ENCODE peak calls at places on chromosomes 3 and 15, in nine cellular contexts. P, D, H, Q, S, X, U, E and L are unnamed samples.
A peak's percentile ranks its signal among the peaks of the same experiment; 100 is the strongest.

GRCh38 chr3:39671600-39671999 is 137.8 kb upstream of the MYRIP start:
- DNase-seq in S (no peak), H (no peak), U (no peak), Q (no peak), X (no peak), P (no peak), D (no peak), E (no peak), L (no peak)

GRCh38 chr3:83224101-83224868 is 1462.8 kb upstream of the GBE1 start:
- DNase-seq in D (no peak), E (peak; percentile 74), H (no peak), P (no peak), X (no peak), Q (no peak), U (no peak), S (no peak), L (no peak)

GRCh38 chr15:90550919-90551318 is 21.2 kb downstream of the CRTC3 start:
- DNase-seq in Q (no peak), S (no peak), H (no peak), X (no peak), P (no peak), D (no peak), U (no peak), E (no peak), L (no peak)

GRCh38 chr3:142087676-142088075 is 61.7 kb downstream of the TFDP2 start:
- DNase-seq in E (peak; percentile 54), Q (no peak), X (peak; percentile 15), H (no peak), D (no peak), P (no peak), U (no peak), S (no peak), L (no peak)

GRCh38 chr15:23532019-23532418 is 33.5 kb upstream of the MKRN3 start:
- DNase-seq in S (no peak), H (no peak), E (peak; percentile 39), U (no peak), X (no peak), P (no peak), Q (no peak), D (no peak), L (no peak)

GRCh38 chr15:81105521-81105920 is 28.5 kb upstream of the CFAP161 start:
- DNase-seq in P (no peak), S (no peak), E (no peak), U (no peak), X (no peak), H (no peak), D (no peak), Q (no peak), L (no peak)

GRCh38 chr3:94862703-94863102 is 799.8 kb downstream of the NSUN3 start:
- DNase-seq in X (peak; percentile 33), Q (no peak), P (no peak), S (no peak), D (no peak), U (no peak), H (no peak), E (peak; percentile 59), L (no peak)

GRCh38 chr3:29649815-29650547 is 369.1 kb downstream of the RBMS3 start:
- DNase-seq in X (peak; percentile 91), U (no peak), H (no peak), D (no peak), E (peak; percentile 59), S (peak; percentile 49), P (no peak), Q (no peak), L (no peak)

GRCh38 chr15:49045691-49046112 is 544 bp downstream of the SECISBP2L start:
- DNase-seq in E (peak; percentile 31), Q (peak; percentile 13), P (no peak), H (no peak), X (peak; percentile 59), U (no peak), D (no peak), S (no peak), L (no peak)
- H3K27ac ChIP-seq in E (no peak overlapping the region), Q (peak overlapping the region; percentile 62), P (peak overlapping the region; percentile 1), H (peak overlapping the region; percentile 80), X (peak overlapping the region; percentile 78), U (peak overlapping the region; percentile 74), D (peak overlapping the region; percentile 78), S (peak overlapping the region; percentile 92), L (peak overlapping the region; percentile 86)

DNA sequence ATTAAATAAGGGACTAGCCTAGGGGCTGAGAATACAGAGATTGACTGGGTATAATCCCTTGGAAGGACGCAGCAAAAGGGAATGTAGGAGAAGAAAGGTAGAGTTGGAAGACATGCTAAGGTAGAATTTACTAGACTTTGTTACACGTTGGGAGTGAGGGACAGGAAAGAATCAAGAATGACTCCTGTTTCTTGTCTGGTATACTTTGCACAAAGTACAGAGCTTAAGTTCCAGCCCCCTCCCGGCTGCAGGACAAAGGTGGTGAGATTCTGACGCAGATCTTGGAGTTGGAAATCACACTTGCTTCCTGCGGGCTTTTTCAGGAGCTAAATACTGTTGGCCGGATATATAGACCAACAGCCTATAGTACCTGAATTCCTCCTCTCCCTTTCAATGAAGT is 895 bp downstream of the HYKK start:
- DNase-seq in H (no peak), U (no peak), X (no peak), D (no peak), P (no peak), S (no peak), Q (no peak), E (no peak), L (no peak)
- H3K4me3 ChIP-seq in H (peak overlapping the region; percentile 83), U (peak overlapping the region; percentile 88), X (peak overlapping the region; percentile 92), D (peak overlapping the region; percentile 77), P (peak overlapping the region; percentile 56), S (peak overlapping the region; percentile 94), Q (peak overlapping the region; percentile 45), E (peak overlapping the region; percentile 76), L (peak overlapping the region; percentile 85)

DNA sequence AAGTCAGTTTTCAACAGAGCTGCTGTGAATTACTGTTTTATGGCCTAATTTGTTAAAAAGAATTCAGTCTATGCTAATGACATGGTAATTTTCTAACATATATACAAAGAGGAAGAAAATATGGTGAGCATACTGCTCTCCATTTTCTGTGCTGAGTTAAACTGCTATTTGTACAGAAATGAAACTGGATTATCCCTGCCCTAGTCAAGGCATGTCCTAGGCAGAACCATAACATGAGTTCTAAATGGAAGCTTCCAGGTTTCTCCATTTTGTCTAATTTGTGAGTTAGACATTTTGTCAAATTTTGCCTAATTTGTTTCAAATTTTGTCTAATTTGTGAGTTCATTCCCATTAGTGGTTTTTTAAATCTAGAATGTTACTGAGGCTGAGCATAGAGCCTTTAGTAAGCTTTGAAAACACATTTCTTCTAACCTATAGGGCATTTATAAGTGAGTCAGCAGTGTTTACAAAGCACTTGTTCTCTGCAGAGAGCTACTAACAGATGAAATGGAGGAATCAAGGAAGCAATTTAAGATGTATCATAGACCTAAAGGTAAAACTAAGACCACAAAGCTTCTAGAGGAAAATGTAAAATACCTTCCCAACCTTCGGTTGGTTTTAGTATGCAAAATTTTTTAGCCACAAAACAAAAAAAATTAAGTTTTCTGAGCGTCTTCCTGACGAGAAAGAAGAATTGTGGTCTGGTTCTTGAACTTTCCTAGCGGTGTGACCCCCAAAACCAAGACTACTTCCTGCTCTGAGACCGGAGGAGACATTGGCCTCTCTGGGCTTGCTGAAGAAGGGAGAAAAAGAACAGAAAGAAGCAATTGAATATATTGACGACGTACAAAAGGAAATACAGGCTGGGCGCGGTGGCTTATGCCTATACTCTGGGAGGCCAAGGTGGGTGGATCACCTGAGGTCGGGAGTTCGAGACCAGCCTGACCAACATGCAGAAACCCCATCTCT is 9.8 kb downstream of the P2RY14 start:
- DNase-seq in S (no peak), E (no peak), Q (peak; percentile 43), U (no peak), X (peak; percentile 33), H (peak; percentile 60), P (no peak), D (no peak), L (no peak)
- H3K4me1 ChIP-seq in S (peaks cover 7% of the 10 kb centered on the region), E (no peaks in the 10 kb centered on the region), Q (peaks cover 10% of the 10 kb centered on the region), U (no peaks in the 10 kb centered on the region), X (no peaks in the 10 kb centered on the region), H (peaks cover 8% of the 10 kb centered on the region), P (no peaks in the 10 kb centered on the region), D (no peaks in the 10 kb centered on the region), L (no peaks in the 10 kb centered on the region)

GRCh38 chr3:187889601-187890404 is 144.5 kb upstream of the BCL6 start:
- DNase-seq in X (peak; percentile 65), U (no peak), P (no peak), H (no peak), E (no peak), Q (no peak), D (peak; percentile 30), S (no peak), L (peak; percentile 83)

GRCh38 chr3:187888658-187889057 is 143.4 kb upstream of the BCL6 start:
- DNase-seq in P (no peak), X (no peak), D (no peak), S (no peak), H (no peak), Q (no peak), E (no peak), U (no peak), L (no peak)

DNA sequence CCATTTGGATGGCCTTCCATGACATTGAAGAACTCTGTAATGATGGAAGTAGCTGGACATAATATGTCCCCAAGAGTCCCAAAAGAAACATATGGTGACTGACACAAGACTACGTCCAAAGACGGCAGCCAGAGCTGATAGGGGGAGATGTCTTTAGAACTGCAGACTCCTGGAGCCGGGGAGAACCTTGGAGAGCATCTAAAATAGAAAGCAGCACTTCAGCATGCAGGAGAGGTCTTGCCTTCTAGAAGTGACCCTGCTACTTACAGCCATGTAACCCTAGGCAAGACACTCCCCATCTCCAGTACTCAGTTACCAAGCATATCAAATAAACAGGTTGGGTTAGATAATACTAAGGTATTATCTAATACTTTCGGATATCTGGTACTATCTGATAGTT is 143.8 kb upstream of the BCL6 start:
- DNase-seq in D (no peak), X (no peak), S (no peak), P (no peak), U (no peak), H (no peak), Q (no peak), E (no peak), L (no peak)
- H3K27ac ChIP-seq in D (no peak overlapping the region), X (no peak overlapping the region), S (no peak overlapping the region), P (no peak overlapping the region), U (no peak overlapping the region), H (no peak overlapping the region), Q (no peak overlapping the region), E (no peak overlapping the region), L (peak overlapping the region; percentile 42)

GRCh38 chr3:71173421-71173975 is 410.0 kb downstream of the FOXP1 start:
- DNase-seq in U (no peak), E (no peak), D (no peak), S (no peak), H (no peak), Q (no peak), P (no peak), X (peak; percentile 79), L (no peak)
- H3K4me3 ChIP-seq in U (no peak overlapping the region), E (no peak overlapping the region), D (no peak overlapping the region), S (no peak overlapping the region), H (no peak overlapping the region), Q (no peak overlapping the region), P (no peak overlapping the region), X (peak overlapping the region; percentile 50), L (no peak overlapping the region)